ENCODE peak calls at places on chromosome 12, in seven cellular contexts. R is left ventricle myocardium inferior, C is NCI-H187, N is cerebellum, T is foreskin fibroblast, Y is NCI-H510A treated with DMSO at 0.1 percent for 48 hours, A is A549. S is an unnamed sample.

GRCh38 chr12:89087149-89087834 is 265.0 kb downstream of the DUSP6 start:
- DNase-seq in R (no peak), C (no peak), N (no peak), T (no peak), Y (no peak), A (no peak), S (no peak)

GRCh38 chr12:117120787-117121186 is 21.6 kb upstream of the TESC start:
- DNase-seq in R (no peak), C (peak; percentile 92), N (no peak), T (no peak), Y (peak; percentile 88), A (no peak), S (no peak)

GRCh38 chr12:117101953-117102833 is 3.0 kb upstream of the TESC start:
- DNase-seq in R (no peak), C (peak; percentile 71), N (no peak), T (no peak), Y (no peak), A (no peak), S (no peak)

GRCh38 chr12:9707864-9708808 is 24.8 kb downstream of the CLECL1 start:
- DNase-seq in R (peak; percentile 34), C (no peak), N (no peak), T (peak; percentile 77), Y (peak; percentile 14), A (peak; percentile 33), S (peak; percentile 64)

GRCh38 chr12:105561981-105562726 is 231.7 kb downstream of the C12orf75 start:
- DNase-seq in R (peak; percentile 30), C (no peak), N (no peak), T (peak; percentile 25), Y (peak; percentile 51), A (peak; percentile 72), S (peak; percentile 75)

GRCh38 chr12:53207042-53207441 is at the start of gene ITGB7:
- DNase-seq in R (no peak), C (no peak), N (no peak), T (no peak), Y (no peak), A (no peak), S (no peak)

GRCh38 chr12:93060666-93061413 is 131.7 kb upstream of the EEA1 start:
- DNase-seq in R (no peak), C (no peak), N (no peak), T (peak; percentile 75), Y (no peak), A (no peak), S (peak; percentile 67)

GRCh38 chr12:98296462-98297079 is 218.8 kb upstream of the TMPO start:
- DNase-seq in R (no peak), C (no peak), N (no peak), T (no peak), Y (no peak), A (no peak), S (no peak)

GRCh38 chr12:30877110-30877875 is 49.3 kb upstream of the TSPAN11 start:
- DNase-seq in R (no peak), C (peak; percentile 83), N (no peak), T (no peak), Y (peak; percentile 82), A (no peak), S (no peak)

GRCh38 chr12:26825459-26826016 is 7.5 kb downstream of the ITPR2 start:
- DNase-seq in R (no peak), C (no peak), N (no peak), T (no peak), Y (no peak), A (no peak), S (no peak)

GRCh38 chr12:68378859-68379628 is 46.9 kb upstream of the MDM1 start:
- DNase-seq in R (peak; percentile 20), C (no peak), N (no peak), T (peak; percentile 52), Y (no peak), A (no peak), S (no peak)

GRCh38 chr12:51000245-51000644 is 25.9 kb downstream of the SLC11A2 start:
- DNase-seq in R (no peak), C (no peak), N (no peak), T (peak; percentile 80), Y (no peak), A (no peak), S (no peak)

GRCh38 chr12:118436002-118436724 is 59.8 kb downstream of the SUDS3 start:
- DNase-seq in R (no peak), C (no peak), N (peak; percentile 3), T (no peak), Y (peak; percentile 7), A (no peak), S (no peak)

GRCh38 chr12:26113194-26113654 is 11.6 kb downstream of the BHLHE41 start:
- DNase-seq in R (no peak), C (no peak), N (no peak), T (no peak), Y (peak; percentile 47), A (no peak), S (no peak)

GRCh38 chr12:48556631-48557030 is 13.2 kb downstream of the LALBA start:
- DNase-seq in R (no peak), C (no peak), N (no peak), T (no peak), Y (no peak), A (no peak), S (no peak)

GRCh38 chr12:49537709-49538601 is 875 bp upstream of the KCNH3 start:
- DNase-seq in R (no peak), C (peak; percentile 26), N (no peak), T (peak; percentile 29), Y (peak; percentile 46), A (peak; percentile 48), S (no peak)

GRCh38 chr12:42976122-42976521 is 386.6 kb upstream of the PRICKLE1 start:
- DNase-seq in R (no peak), C (no peak), N (no peak), T (no peak), Y (no peak), A (no peak), S (no peak)

GRCh38 chr12:34625116-34625515 is 602.8 kb downstream of the ALG10 start:
- DNase-seq in R (no peak), C (no peak), N (no peak), T (no peak), Y (no peak), A (no peak), S (no peak)

GRCh38 chr12:63915105-63915830 is 70.8 kb downstream of the SRGAP1 start:
- DNase-seq in R (no peak), C (no peak), N (no peak), T (peak; percentile 76), Y (no peak), A (peak; percentile 58), S (peak; percentile 57)

GRCh38 chr12:27555928-27556778 is 32.1 kb downstream of the PPFIBP1 start:
- DNase-seq in R (no peak), C (no peak), N (no peak), T (peak; percentile 36), Y (no peak), A (no peak), S (peak; percentile 64)

GRCh38 chr12:81953541-81953940 is 194.4 kb upstream of the PPFIA2 start:
- DNase-seq in R (no peak), C (no peak), N (no peak), T (no peak), Y (no peak), A (no peak), S (no peak)

GRCh38 chr12:46516238-46516932 is 143.8 kb upstream of the SLC38A2 start:
- DNase-seq in R (no peak), C (no peak), N (no peak), T (no peak), Y (no peak), A (no peak), S (no peak)

GRCh38 chr12:12510141-12510540 is 52.5 kb downstream of the DUSP16 start:
- DNase-seq in R (no peak), C (no peak), N (no peak), T (peak; percentile 70), Y (no peak), A (no peak), S (peak; percentile 17)

GRCh38 chr12:77751939-77752338 is 78.8 kb upstream of the NAV3 start:
- DNase-seq in R (no peak), C (no peak), N (no peak), T (peak; percentile 64), Y (no peak), A (no peak), S (peak; percentile 55)

GRCh38 chr12:5514545-5514944 is 82.6 kb downstream of the NTF3 start:
- DNase-seq in R (no peak), C (no peak), N (no peak), T (no peak), Y (no peak), A (no peak), S (no peak)

GRCh38 chr12:75120202-75120774 is 89.4 kb downstream of the KCNC2 start:
- DNase-seq in R (no peak), C (no peak), N (no peak), T (no peak), Y (no peak), A (no peak), S (peak; percentile 8)

GRCh38 chr12:28759334-28759733 is 389.7 kb upstream of the FAR2 start:
- DNase-seq in R (no peak), C (no peak), N (no peak), T (peak; percentile 79), Y (no peak), A (peak; percentile 20), S (no peak)

GRCh38 chr12:102526701-102527100 is 46.3 kb upstream of the IGF1 start:
- DNase-seq in R (no peak), C (no peak), N (no peak), T (peak; percentile 52), Y (no peak), A (no peak), S (peak; percentile 54)

GRCh38 chr12:118287728-118288127 is 85.0 kb downstream of the TAOK3 start:
- DNase-seq in R (no peak), C (no peak), N (no peak), T (no peak), Y (no peak), A (no peak), S (no peak)

GRCh38 chr12:12661086-12661485 is 34.9 kb downstream of the GPR19 start:
- DNase-seq in R (no peak), C (no peak), N (no peak), T (peak; percentile 79), Y (no peak), A (no peak), S (peak; percentile 65)

GRCh38 chr12:124492879-124493808 is 74.3 kb downstream of the NCOR2 start:
- DNase-seq in R (no peak), C (no peak), N (no peak), T (no peak), Y (no peak), A (no peak), S (no peak)

S was measured in fibroblast of villous mesenchyme.